ENCODE peak calls at places on chromosome 12, in six cellular contexts. One of them, this sample, is unnamed.

GRCh38 chr12:92235703-92236472 is 90.2 kb upstream of the BTG1 start:
- DNase-seq in upper lobe of left lung: no peak
- DNase-seq in uterus: no peak
- DNase-seq in CD8-positive, alpha-beta memory T cell: no peak
- DNase-seq in Panc1: no peak
- DNase-seq in left ventricle myocardium inferior: no peak
- DNase-seq in this sample: no peak

GRCh38 chr12:96606646-96607045 is 117.3 kb downstream of the CFAP54 start:
- DNase-seq in upper lobe of left lung: no peak
- DNase-seq in uterus: no peak
- DNase-seq in CD8-positive, alpha-beta memory T cell: no peak
- DNase-seq in Panc1: no peak
- DNase-seq in left ventricle myocardium inferior: no peak
- DNase-seq in this sample: no peak

GRCh38 chr12:25977047-25977446 is 18.6 kb downstream of the RASSF8 start:
- DNase-seq in upper lobe of left lung: no peak
- DNase-seq in uterus: peak; percentile 75
- DNase-seq in CD8-positive, alpha-beta memory T cell: no peak
- DNase-seq in Panc1: no peak
- DNase-seq in left ventricle myocardium inferior: no peak
- DNase-seq in this sample: no peak

GRCh38 chr12:120783197-120783596 is 57.6 kb downstream of the ACADS start:
- DNase-seq in upper lobe of left lung: no peak
- DNase-seq in uterus: no peak
- DNase-seq in CD8-positive, alpha-beta memory T cell: no peak
- DNase-seq in Panc1: no peak
- DNase-seq in left ventricle myocardium inferior: no peak
- DNase-seq in this sample: no peak

GRCh38 chr12:95859344-95859816 is 628 bp downstream of the SNRPF start:
- DNase-seq in upper lobe of left lung: no peak
- DNase-seq in uterus: no peak
- DNase-seq in CD8-positive, alpha-beta memory T cell: no peak
- DNase-seq in Panc1: no peak
- DNase-seq in left ventricle myocardium inferior: no peak
- DNase-seq in this sample: no peak

GRCh38 chr12:13981296-13981962 is at the start of gene GRIN2B:
- DNase-seq in upper lobe of left lung: no peak
- DNase-seq in uterus: no peak
- DNase-seq in CD8-positive, alpha-beta memory T cell: no peak
- DNase-seq in Panc1: no peak
- DNase-seq in left ventricle myocardium inferior: no peak
- DNase-seq in this sample: no peak

GRCh38 chr12:15757553-15758255 is 31.5 kb downstream of the EPS8 start:
- DNase-seq in upper lobe of left lung: peak; percentile 39
- DNase-seq in uterus: no peak
- DNase-seq in CD8-positive, alpha-beta memory T cell: no peak
- DNase-seq in Panc1: peak; percentile 32
- DNase-seq in left ventricle myocardium inferior: no peak
- DNase-seq in this sample: no peak

GRCh38 chr12:131067993-131068942 is 114.6 kb downstream of the ADGRD1 start:
- DNase-seq in upper lobe of left lung: no peak
- DNase-seq in uterus: no peak
- DNase-seq in CD8-positive, alpha-beta memory T cell: no peak
- DNase-seq in Panc1: no peak
- DNase-seq in left ventricle myocardium inferior: peak; percentile 12
- DNase-seq in this sample: peak; percentile 19

GRCh38 chr12:118589162-118589561 is 212.8 kb downstream of the SUDS3 start:
- DNase-seq in upper lobe of left lung: no peak
- DNase-seq in uterus: no peak
- DNase-seq in CD8-positive, alpha-beta memory T cell: no peak
- DNase-seq in Panc1: no peak
- DNase-seq in left ventricle myocardium inferior: no peak
- DNase-seq in this sample: no peak

GRCh38 chr12:132945806-132946506 is 10.2 kb downstream of the ZNF605 start:
- DNase-seq in upper lobe of left lung: no peak
- DNase-seq in uterus: no peak
- DNase-seq in CD8-positive, alpha-beta memory T cell: no peak
- DNase-seq in Panc1: no peak
- DNase-seq in left ventricle myocardium inferior: no peak
- DNase-seq in this sample: no peak

GRCh38 chr12:8948711-8949524 is 527 bp downstream of the M6PR start:
- DNase-seq in upper lobe of left lung: peak; percentile 32
- DNase-seq in uterus: no peak
- DNase-seq in CD8-positive, alpha-beta memory T cell: peak; percentile 21
- DNase-seq in Panc1: no peak
- DNase-seq in left ventricle myocardium inferior: no peak
- DNase-seq in this sample: no peak

GRCh38 chr12:68958337-68958736 is 25.4 kb upstream of the CPM start:
- DNase-seq in upper lobe of left lung: no peak
- DNase-seq in uterus: no peak
- DNase-seq in CD8-positive, alpha-beta memory T cell: no peak
- DNase-seq in Panc1: no peak
- DNase-seq in left ventricle myocardium inferior: no peak
- DNase-seq in this sample: no peak

GRCh38 chr12:68956466-68956865 is 23.5 kb upstream of the CPM start:
- DNase-seq in upper lobe of left lung: no peak
- DNase-seq in uterus: no peak
- DNase-seq in CD8-positive, alpha-beta memory T cell: no peak
- DNase-seq in Panc1: no peak
- DNase-seq in left ventricle myocardium inferior: no peak
- DNase-seq in this sample: no peak

GRCh38 chr12:68954811-68955210 is 21.8 kb upstream of the CPM start:
- DNase-seq in upper lobe of left lung: no peak
- DNase-seq in uterus: no peak
- DNase-seq in CD8-positive, alpha-beta memory T cell: no peak
- DNase-seq in Panc1: no peak
- DNase-seq in left ventricle myocardium inferior: no peak
- DNase-seq in this sample: no peak

GRCh38 chr12:68959457-68960161 is 26.6 kb upstream of the CPM start:
- DNase-seq in upper lobe of left lung: no peak
- DNase-seq in uterus: no peak
- DNase-seq in CD8-positive, alpha-beta memory T cell: no peak
- DNase-seq in Panc1: no peak
- DNase-seq in left ventricle myocardium inferior: no peak
- DNase-seq in this sample: no peak

DNA sequence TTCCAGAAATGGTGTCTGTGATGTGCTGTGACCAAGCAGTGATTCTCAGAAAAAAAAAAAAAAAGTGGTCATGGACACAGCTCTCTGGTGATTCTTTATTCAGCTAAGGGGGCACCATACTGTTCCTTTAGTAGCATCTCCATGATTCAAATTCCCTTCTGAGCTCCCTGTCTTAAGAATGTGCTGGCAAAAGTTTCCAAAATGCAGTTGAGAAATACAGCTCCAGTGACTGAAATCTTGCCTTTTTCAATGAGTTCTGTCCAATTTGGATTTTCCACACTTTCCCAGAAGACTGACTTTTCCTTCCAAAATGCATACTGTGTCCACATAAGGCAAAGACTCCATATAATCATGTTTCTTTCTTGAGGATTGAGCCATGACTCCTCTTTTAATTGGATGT is 24.3 kb upstream of the CPM start:
- DNase-seq in upper lobe of left lung: no peak
- DNase-seq in uterus: no peak
- DNase-seq in CD8-positive, alpha-beta memory T cell: no peak
- DNase-seq in Panc1: no peak
- DNase-seq in left ventricle myocardium inferior: no peak
- DNase-seq in this sample: no peak
- H3K4me1 ChIP-seq in upper lobe of left lung: peaks cover 9% of the 10 kb centered on the region
- H3K4me1 ChIP-seq in uterus: no peaks in the 10 kb centered on the region
- H3K4me1 ChIP-seq in CD8-positive, alpha-beta memory T cell: no peaks in the 10 kb centered on the region
- H3K4me1 ChIP-seq in Panc1: no peaks in the 10 kb centered on the region
- H3K4me1 ChIP-seq in left ventricle myocardium inferior: no peaks in the 10 kb centered on the region
- H3K4me1 ChIP-seq in this sample: no peaks in the 10 kb centered on the region

GRCh38 chr12:88578821-88579518 is 1.3 kb downstream of the KITLG start:
- DNase-seq in upper lobe of left lung: peak; percentile 31
- DNase-seq in uterus: no peak
- DNase-seq in CD8-positive, alpha-beta memory T cell: no peak
- DNase-seq in Panc1: no peak
- DNase-seq in left ventricle myocardium inferior: no peak
- DNase-seq in this sample: no peak

GRCh38 chr12:88577537-88577936 is 2.7 kb downstream of the KITLG start:
- DNase-seq in upper lobe of left lung: no peak
- DNase-seq in uterus: no peak
- DNase-seq in CD8-positive, alpha-beta memory T cell: no peak
- DNase-seq in Panc1: no peak
- DNase-seq in left ventricle myocardium inferior: no peak
- DNase-seq in this sample: no peak

GRCh38 chr12:88578274-88578673 is 2.0 kb downstream of the KITLG start:
- DNase-seq in upper lobe of left lung: no peak
- DNase-seq in uterus: no peak
- DNase-seq in CD8-positive, alpha-beta memory T cell: no peak
- DNase-seq in Panc1: no peak
- DNase-seq in left ventricle myocardium inferior: no peak
- DNase-seq in this sample: no peak

GRCh38 chr12:88579941-88580871 is at the start of gene KITLG:
- DNase-seq in upper lobe of left lung: peak; percentile 85
- DNase-seq in uterus: peak; percentile 80
- DNase-seq in CD8-positive, alpha-beta memory T cell: no peak
- DNase-seq in Panc1: no peak
- DNase-seq in left ventricle myocardium inferior: peak; percentile 83
- DNase-seq in this sample: peak; percentile 87

DNA sequence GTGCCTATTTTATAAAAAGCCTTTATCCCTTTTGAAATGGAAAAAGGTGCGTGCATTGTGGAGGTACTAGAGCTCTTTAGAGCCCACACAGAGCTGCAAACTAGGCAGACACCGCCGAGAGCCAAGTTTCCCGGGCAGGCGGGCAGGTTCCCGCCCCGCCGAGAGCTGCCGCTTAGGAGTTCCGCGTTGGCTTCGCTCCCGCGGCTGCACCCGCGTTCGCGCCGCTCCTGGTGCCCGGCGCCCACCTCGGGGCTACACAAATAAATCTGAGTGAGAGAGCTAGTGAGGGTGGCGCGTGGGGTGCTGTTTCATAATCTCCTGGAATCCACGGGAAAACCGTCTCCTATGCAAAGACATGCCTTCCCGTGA is 715 bp downstream of the KITLG start:
- DNase-seq in upper lobe of left lung: peak; percentile 48
- DNase-seq in uterus: peak; percentile 43
- DNase-seq in CD8-positive, alpha-beta memory T cell: no peak
- DNase-seq in Panc1: no peak
- DNase-seq in left ventricle myocardium inferior: peak; percentile 42
- DNase-seq in this sample: peak; percentile 63
- H3K4me3 ChIP-seq in upper lobe of left lung: peak overlapping the region; percentile 84
- H3K4me3 ChIP-seq in uterus: peak overlapping the region; percentile 51
- H3K4me3 ChIP-seq in CD8-positive, alpha-beta memory T cell: no peak overlapping the region
- H3K4me3 ChIP-seq in Panc1: peak overlapping the region; percentile 82
- H3K4me3 ChIP-seq in left ventricle myocardium inferior: peak overlapping the region; percentile 82
- H3K4me3 ChIP-seq in this sample: peak overlapping the region; percentile 58

GRCh38 chr12:53074290-53074998 is 4.7 kb downstream of the SPRYD3 start:
- DNase-seq in upper lobe of left lung: no peak
- DNase-seq in uterus: peak; percentile 34
- DNase-seq in CD8-positive, alpha-beta memory T cell: no peak
- DNase-seq in Panc1: no peak
- DNase-seq in left ventricle myocardium inferior: no peak
- DNase-seq in this sample: no peak

GRCh38 chr12:53076461-53076860 is 2.7 kb downstream of the SPRYD3 start:
- DNase-seq in upper lobe of left lung: no peak
- DNase-seq in uterus: no peak
- DNase-seq in CD8-positive, alpha-beta memory T cell: no peak
- DNase-seq in Panc1: no peak
- DNase-seq in left ventricle myocardium inferior: no peak
- DNase-seq in this sample: no peak

GRCh38 chr12:53074999-53075370 is 4.2 kb downstream of the SPRYD3 start:
- DNase-seq in upper lobe of left lung: no peak
- DNase-seq in uterus: no peak
- DNase-seq in CD8-positive, alpha-beta memory T cell: no peak
- DNase-seq in Panc1: no peak
- DNase-seq in left ventricle myocardium inferior: no peak
- DNase-seq in this sample: no peak

GRCh38 chr12:53071591-53072551 is 7.3 kb downstream of the SPRYD3 start:
- DNase-seq in upper lobe of left lung: no peak
- DNase-seq in uterus: peak; percentile 95
- DNase-seq in CD8-positive, alpha-beta memory T cell: no peak
- DNase-seq in Panc1: no peak
- DNase-seq in left ventricle myocardium inferior: peak; percentile 87
- DNase-seq in this sample: no peak

DNA sequence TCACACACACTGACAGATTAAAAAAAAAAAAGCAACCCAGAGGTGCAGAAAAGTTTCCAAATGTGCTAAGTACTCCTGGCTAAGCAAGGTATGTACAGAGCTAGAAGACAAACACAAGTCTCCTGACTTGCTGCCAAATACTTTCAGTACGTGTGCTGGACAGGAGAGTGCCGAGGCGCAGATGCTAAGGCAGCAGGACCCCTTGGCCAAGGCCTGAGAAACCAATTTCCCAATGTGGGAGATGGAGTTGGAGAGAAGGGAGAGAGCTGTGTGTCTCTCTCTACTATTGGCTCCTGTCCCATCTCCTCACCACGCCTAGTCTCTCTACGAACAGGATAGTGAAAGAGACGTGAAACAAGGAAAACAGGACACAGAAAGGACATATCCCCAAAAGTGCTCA is 5.3 kb downstream of the SPRYD3 start:
- DNase-seq in upper lobe of left lung: no peak
- DNase-seq in uterus: peak; percentile 61
- DNase-seq in CD8-positive, alpha-beta memory T cell: no peak
- DNase-seq in Panc1: no peak
- DNase-seq in left ventricle myocardium inferior: no peak
- DNase-seq in this sample: no peak
- H3K4me1 ChIP-seq in upper lobe of left lung: peaks cover 50% of the 10 kb centered on the region
- H3K4me1 ChIP-seq in uterus: peaks cover 26% of the 10 kb centered on the region
- H3K4me1 ChIP-seq in CD8-positive, alpha-beta memory T cell: peaks cover 17% of the 10 kb centered on the region
- H3K4me1 ChIP-seq in Panc1: peaks cover 3% of the 10 kb centered on the region
- H3K4me1 ChIP-seq in left ventricle myocardium inferior: peaks cover 80% of the 10 kb centered on the region
- H3K4me1 ChIP-seq in this sample: peaks cover 21% of the 10 kb centered on the region

GRCh38 chr12:32005496-32006125 is 46.4 kb downstream of the RESF1 start:
- DNase-seq in upper lobe of left lung: no peak
- DNase-seq in uterus: no peak
- DNase-seq in CD8-positive, alpha-beta memory T cell: no peak
- DNase-seq in Panc1: no peak
- DNase-seq in left ventricle myocardium inferior: no peak
- DNase-seq in this sample: no peak

GRCh38 chr12:32002848-32003493 is 43.8 kb downstream of the RESF1 start:
- DNase-seq in upper lobe of left lung: no peak
- DNase-seq in uterus: no peak
- DNase-seq in CD8-positive, alpha-beta memory T cell: no peak
- DNase-seq in Panc1: no peak
- DNase-seq in left ventricle myocardium inferior: no peak
- DNase-seq in this sample: no peak

GRCh38 chr12:32000373-32001005 is 41.3 kb downstream of the RESF1 start:
- DNase-seq in upper lobe of left lung: no peak
- DNase-seq in uterus: no peak
- DNase-seq in CD8-positive, alpha-beta memory T cell: no peak
- DNase-seq in Panc1: no peak
- DNase-seq in left ventricle myocardium inferior: no peak
- DNase-seq in this sample: no peak

GRCh38 chr12:32003654-32004053 is 44.4 kb downstream of the RESF1 start:
- DNase-seq in upper lobe of left lung: no peak
- DNase-seq in uterus: no peak
- DNase-seq in CD8-positive, alpha-beta memory T cell: no peak
- DNase-seq in Panc1: no peak
- DNase-seq in left ventricle myocardium inferior: no peak
- DNase-seq in this sample: no peak

DNA sequence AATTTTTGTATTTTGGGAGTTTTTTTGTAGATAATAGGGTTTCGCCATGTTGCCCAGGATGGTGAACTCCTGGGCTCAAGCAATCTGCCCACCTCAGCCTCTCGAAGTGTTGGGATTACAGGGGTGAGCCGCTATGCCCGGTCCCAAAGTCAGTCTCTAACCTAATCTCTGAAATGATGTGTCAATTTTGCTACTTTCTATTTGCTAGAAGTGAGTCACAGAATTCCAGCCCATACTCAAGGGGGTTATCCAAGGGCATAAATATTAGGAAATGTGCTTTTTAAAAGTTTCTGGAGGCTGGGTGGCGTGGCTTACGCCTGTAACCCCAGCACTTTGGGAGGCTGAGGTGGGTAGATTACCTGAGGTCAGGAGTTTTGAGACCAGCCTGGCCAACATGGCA is 40.5 kb downstream of the RESF1 start:
- DNase-seq in upper lobe of left lung: no peak
- DNase-seq in uterus: no peak
- DNase-seq in CD8-positive, alpha-beta memory T cell: no peak
- DNase-seq in Panc1: no peak
- DNase-seq in left ventricle myocardium inferior: no peak
- DNase-seq in this sample: no peak
- H3K4me3 ChIP-seq in upper lobe of left lung: no peak overlapping the region
- H3K4me3 ChIP-seq in uterus: no peak overlapping the region
- H3K4me3 ChIP-seq in CD8-positive, alpha-beta memory T cell: no peak overlapping the region
- H3K4me3 ChIP-seq in Panc1: no peak overlapping the region
- H3K4me3 ChIP-seq in left ventricle myocardium inferior: no peak overlapping the region
- H3K4me3 ChIP-seq in this sample: no peak overlapping the region

This sample was measured in right lobe of liver.